ENCODE peak calls at places on chromosomes 7 and 10, in four cellular contexts. Z is fibroblast of pulmonary artery, A is left ventricle myocardium inferior, B is stomach. S is an unnamed sample.

GRCh38 chr10:74841265-74841973 is 15.0 kb downstream of the KAT6B start:
- DNase-seq in Z (no peak), A (peak; percentile 67), B (peak; percentile 76), S (no peak)

GRCh38 chr10:103053659-103054581 is 135.8 kb downstream of the CNNM2 start:
- DNase-seq in Z (peak; percentile 79), A (peak; percentile 44), B (peak; percentile 50), S (peak; percentile 46)

GRCh38 chr10:49115015-49115795 is at the start of gene VSTM4:
- DNase-seq in Z (peak; percentile 39), A (peak; percentile 61), B (no peak), S (no peak)

GRCh38 chr7:131381069-131381838 is 53.6 kb downstream of the MKLN1 start:
- DNase-seq in Z (peak; percentile 44), A (no peak), B (no peak), S (no peak)

GRCh38 chr7:2066251-2066919 is 166.4 kb downstream of the MAD1L1 start:
- DNase-seq in Z (no peak), A (no peak), B (no peak), S (no peak)

GRCh38 chr10:94489976-94490788 is 55.4 kb upstream of the HELLS start:
- DNase-seq in Z (no peak), A (no peak), B (no peak), S (no peak)

GRCh38 chr7:34190299-34190698 is 285.0 kb downstream of the BMPER start:
- DNase-seq in Z (no peak), A (peak; percentile 58), B (no peak), S (no peak)

GRCh38 chr7:25482631-25483030 is 254.3 kb upstream of the NPVF start:
- DNase-seq in Z (no peak), A (no peak), B (no peak), S (no peak)

GRCh38 chr7:10677668-10678232 is 295.9 kb upstream of the PHF14 start:
- DNase-seq in Z (no peak), A (no peak), B (no peak), S (no peak)

GRCh38 chr10:121268363-121268762 is 329.9 kb downstream of the FGFR2 start:
- DNase-seq in Z (no peak), A (no peak), B (peak; percentile 48), S (no peak)

GRCh38 chr7:41711283-41712064 is 8.6 kb upstream of the INHBA start:
- DNase-seq in Z (peak; percentile 45), A (no peak), B (peak; percentile 36), S (no peak)

GRCh38 chr10:15478429-15478828 is 107.3 kb upstream of the FAM171A1 start:
- DNase-seq in Z (no peak), A (no peak), B (no peak), S (no peak)

GRCh38 chr10:85646312-85646711 is 720.3 kb downstream of the GRID1 start:
- DNase-seq in Z (peak; percentile 6), A (no peak), B (no peak), S (no peak)

GRCh38 chr7:120404042-120404441 is 131.1 kb downstream of the KCND2 start:
- DNase-seq in Z (no peak), A (no peak), B (no peak), S (no peak)

GRCh38 chr10:124650820-124651401 is 93.3 kb downstream of the FAM53B start:
- DNase-seq in Z (no peak), A (no peak), B (no peak), S (peak; percentile 73)